ENCODE peak calls at places on chromosomes 16 and 17, in seven cellular contexts. J, L, G, S, E, H and U are unnamed samples.

GRCh38 chr16:57669476-57670162 is 1.5 kb downstream of the ADGRG3 start:
- DNase-seq in G (no peak), H (no peak), L (no peak), S (peak), E (no peak), J (no peak), U (no peak)

GRCh38 chr17:18374216-18374615 is 3.4 kb upstream of the EVPLL start:
- DNase-seq in J (no peak), S (no peak), L (no peak), G (no peak), E (no peak), H (no peak), U (no peak)

GRCh38 chr16:27526169-27526568 is 23.5 kb downstream of the GTF3C1 start:
- DNase-seq in L (no peak), G (no peak), J (no peak), H (no peak), E (no peak), S (no peak), U (no peak)

GRCh38 chr17:78956254-78956653 is 23.5 kb downstream of the LGALS3BP start:
- DNase-seq in G (no peak), H (no peak), J (no peak), E (no peak), S (no peak), L (no peak), U (no peak)

GRCh38 chr16:30458561-30459394 is 13.1 kb upstream of the SEPHS2 start:
- DNase-seq in H (no peak), J (no peak), G (peak), S (no peak), E (peak), L (peak), U (no peak)

GRCh38 chr17:44826123-44826790 is 3.8 kb downstream of the GJC1 start:
- DNase-seq in J (no peak), E (no peak), H (no peak), L (no peak), G (no peak), S (no peak), U (no peak)

GRCh38 chr17:78174870-78175642 is 6.7 kb downstream of the SYNGR2 start:
- DNase-seq in E (no peak), H (no peak), L (no peak), J (no peak), S (peak), G (no peak), U (no peak)

GRCh38 chr17:50268632-50269287 is 5.5 kb upstream of the TMEM92 start:
- DNase-seq in L (no peak), E (no peak), J (no peak), H (peak), G (no peak), S (peak), U (no peak)

GRCh38 chr17:45414997-45415881 is 17.4 kb downstream of the ARHGAP27 start:
- DNase-seq in J (no peak), L (peak), S (peak), G (no peak), E (no peak), H (no peak), U (no peak)